ENCODE peak calls at places on chromosomes 13 and 19, in seven cellular contexts. One of them, this sample, is unnamed.

GRCh38 chr13:46655727-46656180 is 102.8 kb downstream of the LRCH1 start:
- DNase-seq in mammary epithelial cell: peak
- DNase-seq in hepatocyte: no peak
- DNase-seq in AG04450: no peak
- DNase-seq in HCT116: no peak
- DNase-seq in neuronal stem cell: peak
- DNase-seq in A673: peak
- DNase-seq in this sample: no peak

GRCh38 chr19:17557461-17557860 is 2.0 kb downstream of the COLGALT1 start:
- DNase-seq in AG04450: no peak
- DNase-seq in A673: no peak
- DNase-seq in HCT116: no peak
- DNase-seq in hepatocyte: no peak
- DNase-seq in neuronal stem cell: no peak
- DNase-seq in mammary epithelial cell: no peak
- DNase-seq in this sample: no peak

GRCh38 chr13:31982540-31982939 is 49.0 kb upstream of the FRY start:
- DNase-seq in hepatocyte: peak
- DNase-seq in HCT116: peak
- DNase-seq in A673: peak
- DNase-seq in AG04450: peak
- DNase-seq in mammary epithelial cell: peak
- DNase-seq in neuronal stem cell: no peak
- DNase-seq in this sample: peak

GRCh38 chr13:77740931-77741586 is 43.6 kb downstream of the SLAIN1 start:
- DNase-seq in HCT116: no peak
- DNase-seq in mammary epithelial cell: no peak
- DNase-seq in hepatocyte: no peak
- DNase-seq in AG04450: no peak
- DNase-seq in neuronal stem cell: no peak
- DNase-seq in A673: no peak
- DNase-seq in this sample: no peak

GRCh38 chr19:16739546-16739945 is 19.9 kb downstream of the NWD1 start:
- DNase-seq in A673: peak
- DNase-seq in AG04450: no peak
- DNase-seq in hepatocyte: no peak
- DNase-seq in neuronal stem cell: no peak
- DNase-seq in HCT116: no peak
- DNase-seq in mammary epithelial cell: no peak
- DNase-seq in this sample: no peak

GRCh38 chr19:58439576-58440554 is at the start of gene ZNF132:
- DNase-seq in HCT116: no peak
- DNase-seq in mammary epithelial cell: peak
- DNase-seq in neuronal stem cell: peak
- DNase-seq in A673: peak
- DNase-seq in hepatocyte: peak
- DNase-seq in AG04450: peak
- DNase-seq in this sample: peak

GRCh38 chr19:33376423-33376822 is 2.9 kb downstream of the CEBPG start:
- DNase-seq in hepatocyte: peak
- DNase-seq in A673: no peak
- DNase-seq in AG04450: no peak
- DNase-seq in HCT116: peak
- DNase-seq in mammary epithelial cell: peak
- DNase-seq in neuronal stem cell: no peak
- DNase-seq in this sample: peak

GRCh38 chr19:14054721-14055120 is 7.2 kb downstream of the PALM3 start:
- DNase-seq in hepatocyte: no peak
- DNase-seq in AG04450: no peak
- DNase-seq in mammary epithelial cell: no peak
- DNase-seq in A673: no peak
- DNase-seq in neuronal stem cell: no peak
- DNase-seq in HCT116: no peak
- DNase-seq in this sample: no peak

GRCh38 chr13:22235285-22235949 is 564.5 kb downstream of the FGF9 start:
- DNase-seq in mammary epithelial cell: no peak
- DNase-seq in A673: no peak
- DNase-seq in HCT116: peak
- DNase-seq in neuronal stem cell: no peak
- DNase-seq in AG04450: no peak
- DNase-seq in hepatocyte: peak
- DNase-seq in this sample: no peak

GRCh38 chr13:58953638-58954037 is 1210.1 kb downstream of the DIAPH3 start:
- DNase-seq in A673: no peak
- DNase-seq in HCT116: no peak
- DNase-seq in mammary epithelial cell: no peak
- DNase-seq in AG04450: no peak
- DNase-seq in hepatocyte: no peak
- DNase-seq in neuronal stem cell: no peak
- DNase-seq in this sample: no peak

GRCh38 chr13:31945202-31945978 is 86.2 kb upstream of the FRY start:
- DNase-seq in AG04450: no peak
- DNase-seq in A673: peak
- DNase-seq in hepatocyte: peak
- DNase-seq in mammary epithelial cell: peak
- DNase-seq in HCT116: no peak
- DNase-seq in neuronal stem cell: no peak
- DNase-seq in this sample: peak

GRCh38 chr19:7554565-7554964 is 19.0 kb downstream of the PNPLA6 start:
- DNase-seq in neuronal stem cell: no peak
- DNase-seq in HCT116: no peak
- DNase-seq in mammary epithelial cell: no peak
- DNase-seq in AG04450: no peak
- DNase-seq in A673: no peak
- DNase-seq in hepatocyte: no peak
- DNase-seq in this sample: no peak

GRCh38 chr19:13172335-13173128 is 22.3 kb downstream of the IER2 start:
- DNase-seq in hepatocyte: peak
- DNase-seq in AG04450: no peak
- DNase-seq in A673: peak
- DNase-seq in HCT116: no peak
- DNase-seq in neuronal stem cell: no peak
- DNase-seq in mammary epithelial cell: peak
- DNase-seq in this sample: no peak

GRCh38 chr13:20369886-20370361 is 137.8 kb upstream of the GJB6 start:
- DNase-seq in mammary epithelial cell: no peak
- DNase-seq in neuronal stem cell: no peak
- DNase-seq in A673: no peak
- DNase-seq in hepatocyte: no peak
- DNase-seq in HCT116: no peak
- DNase-seq in AG04450: no peak
- DNase-seq in this sample: peak

GRCh38 chr13:60169239-60170031 is 5.7 kb upstream of the DIAPH3 start:
- DNase-seq in AG04450: no peak
- DNase-seq in hepatocyte: no peak
- DNase-seq in A673: no peak
- DNase-seq in HCT116: no peak
- DNase-seq in neuronal stem cell: no peak
- DNase-seq in mammary epithelial cell: no peak
- DNase-seq in this sample: no peak

GRCh38 chr13:109154146-109154545 is 524.7 kb downstream of the MYO16 start:
- DNase-seq in HCT116: no peak
- DNase-seq in neuronal stem cell: no peak
- DNase-seq in A673: no peak
- DNase-seq in mammary epithelial cell: no peak
- DNase-seq in AG04450: no peak
- DNase-seq in hepatocyte: no peak
- DNase-seq in this sample: peak

GRCh38 chr13:111210488-111210887 is 95.4 kb downstream of the ARHGEF7 start:
- DNase-seq in mammary epithelial cell: no peak
- DNase-seq in hepatocyte: peak
- DNase-seq in AG04450: peak
- DNase-seq in neuronal stem cell: no peak
- DNase-seq in HCT116: no peak
- DNase-seq in A673: peak
- DNase-seq in this sample: peak

GRCh38 chr13:34667356-34668218 is 274.5 kb upstream of the NBEA start:
- DNase-seq in mammary epithelial cell: no peak
- DNase-seq in neuronal stem cell: no peak
- DNase-seq in A673: no peak
- DNase-seq in HCT116: no peak
- DNase-seq in AG04450: no peak
- DNase-seq in hepatocyte: no peak
- DNase-seq in this sample: no peak

GRCh38 chr13:47135800-47136658 is 239.2 kb upstream of the HTR2A start:
- DNase-seq in hepatocyte: no peak
- DNase-seq in A673: no peak
- DNase-seq in mammary epithelial cell: no peak
- DNase-seq in HCT116: no peak
- DNase-seq in neuronal stem cell: no peak
- DNase-seq in AG04450: no peak
- DNase-seq in this sample: no peak

GRCh38 chr19:44588753-44589112 is 24.6 kb upstream of the IGSF23 start:
- DNase-seq in HCT116: peak
- DNase-seq in mammary epithelial cell: no peak
- DNase-seq in hepatocyte: peak
- DNase-seq in neuronal stem cell: no peak
- DNase-seq in AG04450: no peak
- DNase-seq in A673: no peak
- DNase-seq in this sample: no peak
- H3K27ac ChIP-seq in HCT116: peak
- H3K27ac ChIP-seq in mammary epithelial cell: peak
- H3K27ac ChIP-seq in hepatocyte: peak
- H3K27ac ChIP-seq in neuronal stem cell: no peak
- H3K27ac ChIP-seq in AG04450: peak
- H3K27ac ChIP-seq in A673: peak
- H3K27ac ChIP-seq in this sample: no peak

GRCh38 chr19:39659791-39660190 is 4.1 kb downstream of the LGALS16 start:
- DNase-seq in neuronal stem cell: no peak
- DNase-seq in mammary epithelial cell: no peak
- DNase-seq in A673: no peak
- DNase-seq in hepatocyte: no peak
- DNase-seq in HCT116: no peak
- DNase-seq in AG04450: no peak
- DNase-seq in this sample: no peak

GRCh38 chr19:39660661-39661060 is 4.9 kb downstream of the LGALS16 start:
- DNase-seq in A673: no peak
- DNase-seq in mammary epithelial cell: no peak
- DNase-seq in AG04450: no peak
- DNase-seq in hepatocyte: no peak
- DNase-seq in neuronal stem cell: no peak
- DNase-seq in HCT116: no peak
- DNase-seq in this sample: no peak

GRCh38 chr19:39655613-39656012 is at the start of gene LGALS16:
- DNase-seq in mammary epithelial cell: no peak
- DNase-seq in AG04450: no peak
- DNase-seq in neuronal stem cell: no peak
- DNase-seq in HCT116: no peak
- DNase-seq in A673: no peak
- DNase-seq in hepatocyte: no peak
- DNase-seq in this sample: no peak

DNA sequence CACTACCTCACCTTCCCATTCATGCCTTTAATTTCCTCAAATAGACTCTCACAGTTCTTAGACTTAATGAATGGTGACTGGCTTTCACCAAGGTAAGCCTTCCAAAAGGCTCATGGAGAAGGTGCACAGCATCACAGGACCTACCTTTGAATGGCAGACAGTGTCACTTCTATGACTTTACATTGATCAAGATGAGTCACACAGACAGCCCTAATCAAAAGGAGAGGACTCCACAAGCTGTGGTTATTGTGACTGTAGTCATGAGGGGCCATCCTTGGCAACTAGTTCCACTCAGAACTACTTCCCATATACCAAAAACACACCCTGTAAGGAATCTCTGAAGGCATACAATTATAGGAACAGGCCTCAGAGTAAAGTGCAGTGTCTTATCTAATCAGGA is 5.9 kb downstream of the LGALS16 start:
- DNase-seq in hepatocyte: no peak
- DNase-seq in mammary epithelial cell: no peak
- DNase-seq in HCT116: no peak
- DNase-seq in A673: no peak
- DNase-seq in AG04450: no peak
- DNase-seq in neuronal stem cell: no peak
- DNase-seq in this sample: no peak
- H3K27ac ChIP-seq in hepatocyte: no peak
- H3K27ac ChIP-seq in mammary epithelial cell: no peak
- H3K27ac ChIP-seq in HCT116: no peak
- H3K27ac ChIP-seq in A673: no peak
- H3K27ac ChIP-seq in AG04450: no peak
- H3K27ac ChIP-seq in neuronal stem cell: no peak
- H3K27ac ChIP-seq in this sample: no peak

DNA sequence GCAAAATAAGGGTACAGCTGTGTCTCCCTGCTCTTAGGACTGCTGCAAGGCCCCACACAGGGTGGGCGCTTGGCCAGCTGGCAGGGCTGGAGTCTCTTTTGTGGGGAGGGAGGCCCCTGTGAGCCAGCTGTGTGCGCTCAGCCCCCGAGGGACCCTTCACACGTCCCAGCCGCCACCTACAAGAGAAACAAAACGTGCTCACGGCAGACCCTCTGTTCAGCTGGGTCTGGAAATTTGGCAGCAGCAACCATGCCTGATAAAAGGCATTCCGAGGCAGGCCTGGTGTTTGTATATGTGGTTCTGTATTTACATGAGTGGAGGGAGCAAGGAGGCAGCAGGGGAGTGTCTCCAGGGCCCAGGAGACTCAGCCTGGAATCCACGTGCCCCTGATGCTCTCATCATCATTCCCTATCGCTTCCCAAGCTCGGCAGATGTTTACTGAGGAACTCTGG is 49.7 kb downstream of the CRTC1 start:
- DNase-seq in mammary epithelial cell: no peak
- DNase-seq in hepatocyte: peak
- DNase-seq in HCT116: no peak
- DNase-seq in AG04450: peak
- DNase-seq in neuronal stem cell: no peak
- DNase-seq in A673: peak
- DNase-seq in this sample: no peak
- H3K27ac ChIP-seq in mammary epithelial cell: no peak
- H3K27ac ChIP-seq in hepatocyte: peak
- H3K27ac ChIP-seq in HCT116: no peak
- H3K27ac ChIP-seq in AG04450: peak
- H3K27ac ChIP-seq in neuronal stem cell: no peak
- H3K27ac ChIP-seq in A673: peak
- H3K27ac ChIP-seq in this sample: no peak

DNA sequence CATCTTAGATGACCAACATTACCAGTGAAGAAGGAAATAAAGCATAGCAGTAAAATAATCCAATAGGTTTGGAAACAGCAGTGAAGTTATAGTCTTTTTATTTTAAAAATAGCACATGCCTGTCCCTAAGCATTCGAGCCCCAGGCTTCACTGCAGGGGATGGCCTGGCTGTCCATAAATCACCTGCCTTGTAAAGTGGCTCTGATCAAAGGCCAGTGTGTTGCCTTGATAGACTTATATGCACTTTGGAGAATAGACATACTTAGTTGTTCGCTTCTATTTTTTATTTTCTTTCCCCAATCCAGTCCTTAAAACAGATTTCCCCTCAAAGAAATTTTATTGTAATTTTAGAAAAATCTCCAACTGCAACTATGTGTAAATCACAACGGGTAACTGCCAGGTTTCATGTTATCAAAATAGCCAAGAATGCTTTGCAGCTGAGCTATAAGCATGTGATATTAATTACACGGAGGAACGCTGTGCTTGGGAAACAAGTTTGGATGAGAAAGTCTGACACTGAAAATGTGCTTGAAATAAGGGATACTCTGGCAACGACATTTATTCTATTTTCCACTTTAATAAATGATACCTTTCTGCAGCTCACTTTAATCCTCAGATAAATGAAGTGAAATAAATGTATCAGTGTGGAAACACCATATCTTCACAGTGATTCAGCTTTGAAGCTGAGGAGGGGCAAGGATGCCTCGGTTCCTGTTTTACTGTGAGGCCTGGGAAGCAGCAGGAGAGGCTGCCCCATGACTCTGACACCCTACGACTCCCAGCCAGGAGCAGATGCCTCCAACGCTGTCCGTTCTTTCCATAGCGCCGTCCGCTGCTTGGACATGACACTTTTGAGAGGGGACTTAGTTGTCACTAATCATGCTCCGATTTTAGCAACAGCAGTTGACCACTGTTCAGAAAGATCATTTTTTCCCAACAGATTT is 5.5 kb upstream of the METTL21C start:
- DNase-seq in neuronal stem cell: no peak
- DNase-seq in AG04450: no peak
- DNase-seq in hepatocyte: no peak
- DNase-seq in HCT116: no peak
- DNase-seq in A673: no peak
- DNase-seq in mammary epithelial cell: no peak
- DNase-seq in this sample: no peak
- H3K27ac ChIP-seq in neuronal stem cell: no peak
- H3K27ac ChIP-seq in AG04450: no peak
- H3K27ac ChIP-seq in hepatocyte: no peak
- H3K27ac ChIP-seq in HCT116: no peak
- H3K27ac ChIP-seq in A673: no peak
- H3K27ac ChIP-seq in mammary epithelial cell: no peak
- H3K27ac ChIP-seq in this sample: no peak

This sample was measured in foreskin keratinocyte.